ENCODE peak calls at places on chromosomes 16 and 17, in four cellular contexts. A, M, C and I are unnamed samples.

GRCh38 chr17:15091825-15092224 is 173.3 kb downstream of the PMP22 start:
- DNase-seq in M (no peak), C (peak), A (no peak), I (peak)

GRCh38 chr16:87361916-87362619 is 21.5 kb downstream of the FBXO31 start:
- DNase-seq in C (no peak), A (no peak), M (no peak), I (no peak)

GRCh38 chr16:17277981-17278381 is 192.8 kb downstream of the XYLT1 start:
- DNase-seq in A (no peak), C (no peak), M (peak), I (peak)

GRCh38 chr16:57372372-57373116 is at the start of gene CX3CL1:
- DNase-seq in C (no peak), A (peak), M (peak), I (peak)

GRCh38 chr17:5272313-5272712 is 9.8 kb upstream of the RABEP1 start:
- DNase-seq in A (no peak), C (no peak), M (no peak), I (no peak)

GRCh38 chr16:12421688-12422087 is 382.0 kb downstream of the CPPED1 start:
- DNase-seq in M (no peak), C (no peak), A (no peak), I (no peak)

GRCh38 chr17:81590121-81590520 is 38.0 kb upstream of the FAAP100 start:
- DNase-seq in A (no peak), M (no peak), C (no peak), I (no peak)

GRCh38 chr16:53545433-53545832 is 42.4 kb upstream of the AKTIP start:
- DNase-seq in M (no peak), A (no peak), C (no peak), I (no peak)

GRCh38 chr16:85751665-85752501 is 987 bp upstream of the C16orf74 start:
- DNase-seq in C (peak), A (no peak), M (no peak), I (no peak)

GRCh38 chr17:31724619-31725018 is 134.4 kb downstream of the COPRS start:
- DNase-seq in M (no peak), A (no peak), C (no peak), I (no peak)

GRCh38 chr17:4941027-4941610 is 1.1 kb downstream of the RNF167 start:
- DNase-seq in M (no peak), A (no peak), C (no peak), I (no peak)

GRCh38 chr17:1229354-1229890 is 40.8 kb upstream of the BHLHA9 start:
- DNase-seq in M (peak), A (no peak), C (peak), I (peak)

GRCh38 chr16:66480265-66481080 is 53.4 kb downstream of the BEAN1 start:
- DNase-seq in C (no peak), A (no peak), M (no peak), I (no peak)

GRCh38 chr17:72121164-72122001 is 563 bp downstream of the SOX9 start:
- DNase-seq in A (peak), M (peak), C (no peak), I (peak)

GRCh38 chr16:70159355-70160348 is 13.9 kb upstream of the CLEC18C start:
- DNase-seq in C (no peak), M (peak), A (no peak), I (no peak)

GRCh38 chr17:18981642-18982424 is 22.7 kb downstream of the FAM83G start:
- DNase-seq in C (peak), A (peak), M (no peak), I (peak)

GRCh38 chr16:77297996-77298637 is 98.9 kb downstream of the SYCE1L start:
- DNase-seq in M (no peak), C (no peak), A (no peak), I (no peak)

GRCh38 chr16:14003119-14003570 is 68.0 kb upstream of the MRTFB start:
- DNase-seq in A (peak), M (peak), C (peak), I (peak)

GRCh38 chr17:72376486-72377345 is 255.9 kb downstream of the SOX9 start:
- DNase-seq in M (no peak), A (peak), C (no peak), I (no peak)

GRCh38 chr16:49056546-49056945 is 225.1 kb downstream of the CBLN1 start:
- DNase-seq in A (no peak), M (no peak), C (no peak), I (no peak)

GRCh38 chr17:7263071-7263800 is 958 bp upstream of the CLDN7 start:
- DNase-seq in A (no peak), C (no peak), M (no peak), I (peak)

GRCh38 chr16:66459878-66460277 is 32.8 kb downstream of the BEAN1 start:
- DNase-seq in C (no peak), A (peak), M (no peak), I (peak)

GRCh38 chr17:79721993-79722671 is 8.6 kb upstream of the ENPP7 start:
- DNase-seq in M (peak), A (no peak), C (peak), I (peak)

GRCh38 chr17:78458739-78459335 is 80.4 kb downstream of the PGS1 start:
- DNase-seq in C (no peak), A (no peak), M (no peak), I (no peak)

GRCh38 chr17:17360087-17360730 is 57.0 kb downstream of the NT5M start:
- DNase-seq in C (no peak), M (no peak), A (no peak), I (no peak)

GRCh38 chr16:66335704-66336329 is 30.7 kb upstream of the CDH5 start:
- DNase-seq in A (peak), M (peak), C (no peak), I (no peak)

GRCh38 chr17:72838068-72838467 is 254.4 kb downstream of the SLC39A11 start:
- DNase-seq in A (no peak), M (no peak), C (no peak), I (no peak)

GRCh38 chr16:89325861-89326471 is 108.5 kb downstream of the ZNF778 start:
- DNase-seq in M (peak), A (peak), C (peak), I (no peak)

GRCh38 chr17:10751569-10751968 is 21.7 kb upstream of the TMEM220 start:
- DNase-seq in C (no peak), A (no peak), M (no peak), I (no peak)

GRCh38 chr16:81158964-81159363 is 62.8 kb upstream of the GCSH start:
- DNase-seq in A (no peak), M (no peak), C (no peak), I (peak)

GRCh38 chr17:13600475-13601316 is 1.0 kb downstream of the HS3ST3A1 start:
- DNase-seq in C (peak), A (peak), M (peak), I (peak)

GRCh38 chr17:65888649-65889048 is 303.3 kb downstream of the CEP112 start:
- DNase-seq in A (peak), M (no peak), C (no peak), I (no peak)

GRCh38 chr16:30651124-30652004 is 604 bp downstream of the PRR14 start:
- DNase-seq in A (peak), M (peak), C (peak), I (peak)

GRCh38 chr17:5416886-5417285 is 2.6 kb downstream of the NUP88 start:
- DNase-seq in M (no peak), C (no peak), A (no peak), I (no peak)

GRCh38 chr16:22711847-22712246 is 102.1 kb upstream of the HS3ST2 start:
- DNase-seq in C (no peak), M (no peak), A (no peak), I (no peak)

GRCh38 chr16:23131036-23131435 is 18.2 kb downstream of the USP31 start:
- DNase-seq in M (no peak), C (no peak), A (no peak), I (no peak)

GRCh38 chr16:3646348-3646920 is 8.1 kb upstream of the DNASE1 start:
- DNase-seq in M (no peak), A (no peak), C (no peak), I (no peak)

GRCh38 chr16:54236761-54237160 is 49.8 kb downstream of the IRX3 start:
- DNase-seq in A (peak), C (no peak), M (no peak), I (no peak)

GRCh38 chr16:50551243-50551642 is 3.0 kb downstream of the NKD1 start:
- DNase-seq in M (no peak), A (no peak), C (no peak), I (no peak)
- H3K4me3 ChIP-seq in M (no peak), A (no peak), C (no peak), I (no peak)

DNA sequence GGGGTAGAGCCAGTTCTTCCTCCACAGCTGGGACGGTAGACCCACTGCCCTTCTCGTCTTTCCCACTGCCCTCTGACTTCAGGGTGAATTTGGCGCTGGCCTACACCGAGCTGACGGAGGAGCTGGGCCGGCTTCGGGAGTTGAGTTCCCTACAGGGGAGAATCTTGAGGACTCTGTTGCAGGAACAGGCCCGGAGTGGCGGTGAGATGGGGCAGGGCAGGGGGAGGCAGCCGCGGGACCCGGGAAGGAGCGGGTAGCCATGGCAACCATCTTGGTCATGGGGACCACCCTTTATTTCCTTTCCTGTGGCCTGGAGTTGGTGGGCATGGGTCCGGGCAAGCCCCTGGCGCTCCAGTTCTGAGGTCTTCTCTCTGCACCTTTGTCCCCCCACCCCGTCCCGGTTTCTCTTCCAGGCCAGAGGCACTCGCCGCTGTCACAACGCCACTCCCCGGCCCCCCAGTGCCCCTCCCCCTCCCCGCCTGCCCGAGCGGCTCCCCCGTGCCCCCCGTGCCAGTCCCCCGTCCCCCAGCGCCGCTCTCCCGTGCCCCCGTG is 14.4 kb downstream of the TBKBP1 start:
- DNase-seq in A (no peak), C (no peak), M (no peak), I (no peak)
- H3K4me3 ChIP-seq in A (no peak), C (no peak), M (no peak), I (no peak)

GRCh38 chr17:9209347-9209746 is 188.0 kb downstream of the NTN1 start:
- DNase-seq in C (no peak), A (no peak), M (no peak), I (no peak)
- H3K4me3 ChIP-seq in C (no peak), A (no peak), M (no peak), I (no peak)

DNA sequence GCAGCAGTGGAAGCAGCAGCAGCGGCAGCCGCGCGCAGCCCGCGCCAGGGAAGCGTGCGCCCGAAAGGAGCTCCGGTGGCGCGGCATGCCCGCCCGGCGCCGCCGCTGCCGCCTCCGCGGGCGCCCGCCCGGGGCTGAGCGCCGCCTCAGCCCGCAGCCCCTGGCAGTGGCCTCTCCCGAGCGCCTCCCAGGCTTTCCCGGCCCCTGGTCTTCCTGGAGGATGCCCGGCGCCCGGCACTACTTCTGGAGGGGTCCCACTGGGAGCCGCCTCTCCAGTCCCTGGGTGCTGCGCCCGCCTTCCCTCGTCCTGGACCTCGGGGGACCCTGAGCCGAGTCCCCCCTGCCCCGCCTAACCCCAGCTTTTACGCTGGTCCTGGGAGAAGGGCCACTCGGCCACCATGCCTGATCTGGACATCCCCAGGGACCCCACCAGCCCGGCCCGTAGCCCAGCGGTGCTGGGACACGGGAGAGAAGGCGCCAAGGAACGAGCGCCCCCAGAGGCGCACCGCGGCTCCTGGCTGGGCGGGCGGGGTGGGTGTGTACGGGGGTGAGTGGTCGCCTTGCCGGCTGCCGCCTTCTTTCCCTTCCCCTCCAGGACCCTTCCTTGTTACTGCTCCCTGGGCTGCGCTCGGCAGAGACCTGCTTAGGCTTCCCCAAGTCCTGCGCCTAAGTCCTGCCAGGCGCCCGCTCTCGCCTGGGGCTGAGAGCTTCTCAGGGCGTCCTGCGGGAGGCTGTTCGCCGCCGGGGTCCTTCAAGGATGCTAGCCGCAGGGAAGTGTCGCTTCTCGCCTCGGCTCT is 713 bp downstream of the ASIC2 start:
- DNase-seq in C (no peak), M (peak), A (no peak), I (peak)
- H3K4me3 ChIP-seq in C (no peak), M (peak), A (no peak), I (peak)

GRCh38 chr17:50355701-50356341 is 9.9 kb downstream of the XYLT2 start:
- DNase-seq in M (no peak), A (no peak), C (no peak), I (no peak)

GRCh38 chr17:50353600-50354195 is 7.8 kb downstream of the XYLT2 start:
- DNase-seq in M (no peak), A (no peak), C (no peak), I (no peak)

GRCh38 chr17:50355336-50355700 is 9.4 kb downstream of the XYLT2 start:
- DNase-seq in M (no peak), C (no peak), A (no peak), I (no peak)

GRCh38 chr17:50354198-50354597 is 8.3 kb downstream of the XYLT2 start:
- DNase-seq in C (no peak), M (no peak), A (no peak), I (no peak)

DNA sequence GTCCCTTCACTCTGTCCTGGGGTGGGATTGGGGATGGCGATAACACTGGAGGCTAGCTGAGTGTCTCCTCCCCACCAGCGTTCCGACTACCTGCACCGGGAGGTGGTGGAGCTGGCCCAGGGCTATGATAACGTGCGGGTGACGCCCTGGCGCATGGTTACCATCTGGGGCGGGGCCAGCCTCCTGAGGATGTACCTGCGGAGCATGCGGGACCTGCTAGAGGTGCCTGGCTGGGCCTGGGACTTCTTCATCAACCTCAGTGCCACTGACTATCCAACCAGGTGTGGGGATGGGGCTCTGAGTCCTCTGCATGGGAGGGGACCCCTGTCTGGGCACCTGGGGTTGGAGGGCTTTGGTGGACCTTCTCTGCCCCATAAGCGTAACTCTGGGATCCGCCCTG is 8.8 kb downstream of the XYLT2 start:
- DNase-seq in M (no peak), A (no peak), C (no peak), I (no peak)
- H3K4me3 ChIP-seq in M (no peak), A (no peak), C (no peak), I (no peak)

GRCh38 chr17:44253021-44253420 is 14.9 kb downstream of the SLC4A1 start:
- DNase-seq in M (no peak), C (no peak), A (no peak), I (no peak)

GRCh38 chr17:44251062-44251461 is 16.9 kb downstream of the SLC4A1 start:
- DNase-seq in A (no peak), C (no peak), M (no peak), I (no peak)

GRCh38 chr17:44249501-44250246 is 18.3 kb downstream of the SLC4A1 start:
- DNase-seq in M (no peak), A (no peak), C (no peak), I (no peak)

GRCh38 chr17:44247346-44248219 is 20.4 kb downstream of the SLC4A1 start:
- DNase-seq in C (no peak), A (no peak), M (no peak), I (no peak)

GRCh38 chr17:44248220-44248529 is 19.8 kb downstream of the SLC4A1 start:
- DNase-seq in A (no peak), C (no peak), M (no peak), I (no peak)
- H3K4me3 ChIP-seq in A (no peak), C (no peak), M (no peak), I (no peak)

GRCh38 chr17:77128895-77129567 is 11.7 kb upstream of the SEC14L1 start:
- DNase-seq in A (no peak), C (no peak), M (no peak), I (no peak)
- H3K4me3 ChIP-seq in A (no peak), C (no peak), M (no peak), I (no peak)